ENCODE peak calls at places on chromosomes 2 and 18, in six cellular contexts. O, I, Q, E, F and D are unnamed samples.

GRCh38 chr2:1550658-1551316 is 137.5 kb downstream of the TPO start:
- DNase-seq in O (peak), I (peak), Q (peak), E (peak), F (peak), D (peak)

GRCh38 chr18:63689064-63689463 is 13.7 kb upstream of the SERPINB11 start:
- DNase-seq in O (no peak), I (no peak), Q (no peak), E (no peak), F (no peak), D (no peak)

GRCh38 chr2:56337342-56337741 is 153.6 kb downstream of the CCDC85A start:
- DNase-seq in O (no peak), I (no peak), Q (no peak), E (no peak), F (no peak), D (no peak)

GRCh38 chr2:222445226-222445625 is 20.9 kb downstream of the SGPP2 start:
- DNase-seq in O (no peak), I (no peak), Q (no peak), E (peak), F (no peak), D (peak)

GRCh38 chr2:110115291-110116032 is at the start of gene MALL:
- DNase-seq in O (no peak), I (peak), Q (no peak), E (peak), F (no peak), D (peak)

GRCh38 chr2:37026050-37026449 is 58.1 kb downstream of the HEATR5B start:
- DNase-seq in O (no peak), I (peak), Q (no peak), E (peak), F (no peak), D (peak)

GRCh38 chr2:143706297-143706696 is 577.1 kb downstream of the ARHGAP15 start:
- DNase-seq in O (no peak), I (no peak), Q (peak), E (no peak), F (no peak), D (no peak)

GRCh38 chr18:57003342-57003741 is 143.5 kb upstream of the BOD1L2 start:
- DNase-seq in O (no peak), I (no peak), Q (no peak), E (no peak), F (no peak), D (no peak)

GRCh38 chr2:15177103-15177502 is 384.0 kb downstream of the NBAS start:
- DNase-seq in O (no peak), I (no peak), Q (peak), E (no peak), F (no peak), D (no peak)

GRCh38 chr2:136647039-136647438 is 118.3 kb upstream of the THSD7B start:
- DNase-seq in O (no peak), I (no peak), Q (no peak), E (no peak), F (no peak), D (no peak)

GRCh38 chr2:74867841-74868658 is 34.1 kb downstream of the HK2 start:
- DNase-seq in O (no peak), I (no peak), Q (peak), E (no peak), F (no peak), D (no peak)

GRCh38 chr18:57210711-57211411 is 64.0 kb downstream of the BOD1L2 start:
- DNase-seq in O (no peak), I (no peak), Q (no peak), E (no peak), F (no peak), D (peak)

GRCh38 chr2:158103358-158104021 is 1.8 kb downstream of the UPP2 start:
- DNase-seq in O (no peak), I (no peak), Q (no peak), E (no peak), F (no peak), D (no peak)

GRCh38 chr18:77366725-77367641 is 117.3 kb downstream of the GALR1 start:
- DNase-seq in O (no peak), I (no peak), Q (no peak), E (no peak), F (no peak), D (no peak)

GRCh38 chr2:230075988-230076631 is 7.4 kb upstream of the SLC16A14 start:
- DNase-seq in O (no peak), I (no peak), Q (no peak), E (no peak), F (no peak), D (no peak)

GRCh38 chr2:562391-563364 is 114.5 kb downstream of the TMEM18 start:
- DNase-seq in O (no peak), I (no peak), Q (no peak), E (no peak), F (no peak), D (no peak)

GRCh38 chr2:175363719-175364118 is 182.2 kb upstream of the ATP5MC3 start:
- DNase-seq in O (no peak), I (no peak), Q (no peak), E (no peak), F (no peak), D (no peak)

GRCh38 chr2:36785179-36785795 is 88.8 kb downstream of the VIT start:
- DNase-seq in O (peak), I (peak), Q (peak), E (peak), F (peak), D (peak)

GRCh38 chr18:69259282-69259681 is 141.4 kb upstream of the DOK6 start:
- DNase-seq in O (no peak), I (no peak), Q (no peak), E (no peak), F (no peak), D (no peak)

GRCh38 chr18:48788378-48788777 is 162.4 kb downstream of the SMAD7 start:
- DNase-seq in O (no peak), I (no peak), Q (no peak), E (peak), F (no peak), D (no peak)

GRCh38 chr2:179440642-179441251 is 176.1 kb upstream of the SESTD1 start:
- DNase-seq in O (no peak), I (no peak), Q (peak), E (peak), F (no peak), D (peak)

GRCh38 chr2:46643951-46644350 is 164.6 kb downstream of the TMEM247 start:
- DNase-seq in O (no peak), I (no peak), Q (peak), E (no peak), F (no peak), D (no peak)

GRCh38 chr2:222284466-222284865 is 14.3 kb downstream of the PAX3 start:
- DNase-seq in O (no peak), I (no peak), Q (no peak), E (no peak), F (no peak), D (no peak)

GRCh38 chr2:73114273-73114867 is 1.6 kb upstream of the RAB11FIP5 start:
- DNase-seq in O (no peak), I (no peak), Q (peak), E (no peak), F (no peak), D (no peak)

GRCh38 chr2:223262946-223263345 is 211.0 kb downstream of the KCNE4 start:
- DNase-seq in O (no peak), I (no peak), Q (no peak), E (peak), F (no peak), D (peak)

GRCh38 chr2:10414000-10414451 is 34.1 kb downstream of the ODC1 start:
- DNase-seq in O (no peak), I (no peak), Q (peak), E (no peak), F (no peak), D (no peak)

GRCh38 chr2:218536804-218537494 is 31.2 kb downstream of the USP37 start:
- DNase-seq in O (no peak), I (no peak), Q (peak), E (no peak), F (no peak), D (no peak)

GRCh38 chr2:30414951-30415350 is 32.1 kb upstream of the LCLAT1 start:
- DNase-seq in O (no peak), I (no peak), Q (peak), E (no peak), F (no peak), D (no peak)

GRCh38 chr2:240192661-240193060 is 52.2 kb upstream of the OTOS start:
- DNase-seq in O (no peak), I (no peak), Q (no peak), E (no peak), F (no peak), D (no peak)

GRCh38 chr2:121567957-121568409 is 37.3 kb downstream of the RNU4ATAC start:
- DNase-seq in O (no peak), I (no peak), Q (peak), E (no peak), F (no peak), D (no peak)

GRCh38 chr2:21650566-21650965 is 526.8 kb downstream of the TDRD15 start:
- DNase-seq in O (no peak), I (no peak), Q (peak), E (peak), F (no peak), D (peak)

GRCh38 chr2:200086911-200087310 is 131.5 kb downstream of the MAIP1 start:
- DNase-seq in O (no peak), I (no peak), Q (no peak), E (no peak), F (no peak), D (no peak)

GRCh38 chr2:105607920-105608504 is 136.7 kb upstream of the NCK2 start:
- DNase-seq in O (no peak), I (no peak), Q (no peak), E (no peak), F (no peak), D (no peak)

GRCh38 chr18:8368490-8369217 is 240.6 kb upstream of the RAB12 start:
- DNase-seq in O (no peak), I (no peak), Q (peak), E (no peak), F (no peak), D (no peak)

GRCh38 chr2:17148298-17149228 is 369.7 kb downstream of the RAD51AP2 start:
- DNase-seq in O (peak), I (peak), Q (no peak), E (no peak), F (peak), D (peak)

GRCh38 chr2:191318037-191318728 is 73.0 kb downstream of the MYO1B start:
- DNase-seq in O (no peak), I (no peak), Q (peak), E (no peak), F (no peak), D (peak)

GRCh38 chr2:191319181-191319580 is 74.0 kb downstream of the MYO1B start:
- DNase-seq in O (no peak), I (no peak), Q (peak), E (no peak), F (no peak), D (no peak)

GRCh38 chr2:191320881-191321280 is 75.7 kb downstream of the MYO1B start:
- DNase-seq in O (no peak), I (no peak), Q (peak), E (no peak), F (no peak), D (no peak)

GRCh38 chr2:191316246-191316645 is 71.0 kb downstream of the MYO1B start:
- DNase-seq in O (no peak), I (no peak), Q (peak), E (peak), F (no peak), D (no peak)

DNA sequence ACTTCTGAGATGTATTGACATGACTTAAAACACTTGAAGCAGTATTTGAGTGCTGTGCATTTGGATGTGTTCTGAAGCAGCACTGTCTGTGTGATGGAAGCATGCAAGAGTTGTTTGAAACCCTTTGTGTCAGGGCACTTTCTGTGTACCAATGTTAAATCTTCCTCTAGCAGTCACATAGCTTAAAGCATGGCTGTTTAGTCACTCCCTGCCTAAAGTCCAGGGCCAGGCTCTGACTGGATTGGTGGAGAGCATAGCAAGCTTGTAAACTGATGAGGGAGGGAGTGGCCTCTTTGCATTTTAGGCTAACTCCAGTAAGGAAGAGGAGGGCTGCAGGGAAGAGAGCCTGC is 73.5 kb downstream of the MYO1B start:
- DNase-seq in O (peak), I (peak), Q (peak), E (no peak), F (no peak), D (peak)
- H2AK5ac ChIP-seq in O (no peak), I (no peak), Q (no peak), E (no peak), F (no peak), D (no peak)

GRCh38 chr2:150212722-150213171 is 274.7 kb downstream of the RND3 start:
- DNase-seq in O (no peak), I (no peak), Q (peak), E (no peak), F (no peak), D (no peak)
- H2BK120ac ChIP-seq in O (no peak), I (no peak), Q (peak), E (no peak), F (no peak), D (no peak)

GRCh38 chr2:241315183-241315878 is at the start of gene HDLBP:
- DNase-seq in O (peak), I (peak), Q (peak), E (peak), F (peak), D (peak)
- H3K23ac ChIP-seq in O (peak), I (no peak), Q (peak), E (peak), F (no peak), D (peak)

GRCh38 chr2:134724341-134724740 is 5.5 kb upstream of the TMEM163 start:
- DNase-seq in O (no peak), I (no peak), Q (no peak), E (no peak), F (no peak), D (peak)
- H2AK5ac ChIP-seq in O (no peak), I (no peak), Q (no peak), E (no peak), F (no peak), D (no peak)

DNA sequence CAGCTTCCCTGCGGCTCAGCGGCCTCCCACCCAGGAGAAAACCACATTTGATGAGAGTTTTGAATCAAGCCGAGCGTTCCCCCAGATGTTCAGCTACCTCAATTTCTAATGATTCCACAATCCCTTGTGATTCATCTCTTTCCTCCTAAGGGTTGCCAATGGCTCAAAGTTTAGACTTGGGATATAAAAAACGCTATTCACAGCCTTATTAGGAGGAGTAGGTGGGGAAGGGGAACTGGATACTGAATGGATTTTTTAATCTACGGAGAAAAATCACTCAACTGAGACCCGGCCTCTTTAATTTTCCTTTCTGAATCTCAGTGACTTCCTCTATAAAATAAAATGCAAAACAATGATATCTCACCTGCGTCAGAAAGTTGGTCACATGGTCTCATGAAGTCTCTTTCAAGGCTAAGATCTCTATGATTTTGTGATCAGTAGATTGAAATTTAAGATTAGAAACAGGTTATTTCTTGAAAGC is 192.6 kb upstream of the TCF4 start:
- DNase-seq in O (no peak), I (no peak), Q (peak), E (no peak), F (no peak), D (no peak)
- H2BK120ac ChIP-seq in O (no peak), I (no peak), Q (peak), E (peak), F (no peak), D (peak)

GRCh38 chr2:39706350-39706749 is 40.6 kb downstream of the TMEM178A start:
- DNase-seq in O (no peak), I (no peak), Q (no peak), E (no peak), F (no peak), D (no peak)

GRCh38 chr2:39703473-39703872 is 37.8 kb downstream of the TMEM178A start:
- DNase-seq in O (no peak), I (no peak), Q (no peak), E (no peak), F (no peak), D (no peak)

GRCh38 chr2:39705638-39706037 is 39.9 kb downstream of the TMEM178A start:
- DNase-seq in O (no peak), I (no peak), Q (no peak), E (no peak), F (no peak), D (no peak)

GRCh38 chr2:39706945-39707344 is 41.2 kb downstream of the TMEM178A start:
- DNase-seq in O (no peak), I (no peak), Q (no peak), E (no peak), F (no peak), D (no peak)

DNA sequence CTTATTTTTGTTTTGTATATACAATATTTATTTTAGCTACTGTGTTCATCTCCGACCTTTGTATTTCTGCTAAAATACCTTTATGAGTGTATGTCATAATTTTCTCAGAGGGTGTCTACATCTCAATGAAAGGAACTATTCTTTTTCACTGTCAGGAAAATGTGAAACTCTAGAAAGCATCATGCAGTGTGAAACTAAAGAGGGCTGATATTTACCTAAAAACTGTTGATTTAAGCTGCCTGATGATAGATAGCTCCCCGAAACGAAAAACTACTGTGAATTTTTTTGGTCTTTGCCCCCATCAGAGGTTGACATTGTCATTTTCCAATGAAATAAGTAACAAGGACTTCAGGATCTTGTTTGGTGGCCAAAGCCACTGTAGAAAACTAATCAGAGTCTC is 38.8 kb downstream of the TMEM178A start:
- DNase-seq in O (no peak), I (no peak), Q (no peak), E (no peak), F (no peak), D (no peak)
- H3K23ac ChIP-seq in O (no peak), I (no peak), Q (no peak), E (no peak), F (no peak), D (no peak)